ENCODE peak calls at places on chromosomes 12 and 14, in four cellular contexts. E is IMR-90; Z is CD8-positive, alpha-beta memory T cell; U is psoas muscle. C is an unnamed sample.
A peak's percentile ranks its signal among the peaks of the same experiment; 100 is the strongest.

GRCh38 chr12:127297327-127297726 is 969.6 kb upstream of the TMEM132C start:
- DNase-seq in E (no peak), Z (no peak), U (no peak), C (no peak)

GRCh38 chr12:62259311-62259992 is 752 bp upstream of the USP15 start:
- DNase-seq in E (no peak), Z (no peak), U (no peak), C (no peak)

GRCh38 chr12:131773582-131774221 is 54.5 kb upstream of the MMP17 start:
- DNase-seq in E (no peak), Z (no peak), U (no peak), C (peak; percentile 22)

GRCh38 chr12:26813812-26814211 is 19.2 kb downstream of the ITPR2 start:
- DNase-seq in E (no peak), Z (no peak), U (no peak), C (no peak)

GRCh38 chr14:64891173-64891838 is 11.6 kb upstream of the SPTB start:
- DNase-seq in E (no peak), Z (no peak), U (no peak), C (no peak)

GRCh38 chr12:34033628-34034296 is 11.5 kb downstream of the ALG10 start:
- DNase-seq in E (peak; percentile 42), Z (no peak), U (no peak), C (peak; percentile 22)

GRCh38 chr12:22318122-22318737 is 16.3 kb downstream of the ST8SIA1 start:
- DNase-seq in E (peak; percentile 28), Z (no peak), U (no peak), C (no peak)

GRCh38 chr14:21647380-21647779 is 6.3 kb upstream of the OR4E2 start:
- DNase-seq in E (peak; percentile 1), Z (no peak), U (no peak), C (no peak)

GRCh38 chr14:96135285-96135684 is 69.4 kb upstream of the BDKRB2 start:
- DNase-seq in E (no peak), Z (no peak), U (no peak), C (no peak)

GRCh38 chr12:42286741-42287140 is 39.2 kb downstream of the ZCRB1 start:
- DNase-seq in E (no peak), Z (no peak), U (no peak), C (no peak)

GRCh38 chr12:60194682-60195081 is 598.9 kb downstream of the SLC16A7 start:
- DNase-seq in E (peak; percentile 74), Z (no peak), U (no peak), C (no peak)

GRCh38 chr14:53924754-53925153 is 31.9 kb downstream of the BMP4 start:
- DNase-seq in E (peak; percentile 95), Z (no peak), U (no peak), C (no peak)

GRCh38 chr12:64610092-64610659 is at the start of gene RASSF3:
- DNase-seq in E (peak; percentile 67), Z (peak; percentile 82), U (peak; percentile 84), C (peak; percentile 75)

GRCh38 chr12:76276499-76277151 is 71.6 kb downstream of the BBS10 start:
- DNase-seq in E (no peak), Z (no peak), U (no peak), C (no peak)

GRCh38 chr14:56841611-56842010 is 31.3 kb upstream of the OTX2 start:
- DNase-seq in E (no peak), Z (no peak), U (no peak), C (no peak)

GRCh38 chr14:104677506-104678332 is 11.7 kb upstream of the INF2 start:
- DNase-seq in E (peak; percentile 81), Z (peak; percentile 73), U (peak; percentile 84), C (peak; percentile 38)

GRCh38 chr14:65594153-65594881 is 181.8 kb downstream of the FUT8 start:
- DNase-seq in E (no peak), Z (no peak), U (no peak), C (no peak)

GRCh38 chr14:61456720-61457119 is 135.3 kb downstream of the PRKCH start:
- DNase-seq in E (peak; percentile 73), Z (peak; percentile 87), U (peak; percentile 82), C (peak; percentile 63)

GRCh38 chr14:38243696-38244250 is 12.1 kb downstream of the CLEC14A start:
- DNase-seq in E (no peak), Z (no peak), U (no peak), C (no peak)

GRCh38 chr12:117125275-117125613 is 26.0 kb upstream of the TESC start:
- DNase-seq in E (peak; percentile 24), Z (peak; percentile 8), U (no peak), C (no peak)

GRCh38 chr12:55037349-55037748 is 17.6 kb downstream of the NEUROD4 start:
- DNase-seq in E (no peak), Z (no peak), U (no peak), C (no peak)

GRCh38 chr12:80862606-80863005 is 75.1 kb downstream of the LIN7A start:
- DNase-seq in E (peak; percentile 61), Z (no peak), U (no peak), C (no peak)

GRCh38 chr12:96811083-96811482 is 96.0 kb upstream of the NEDD1 start:
- DNase-seq in E (peak; percentile 85), Z (no peak), U (no peak), C (no peak)

GRCh38 chr12:25585021-25585523 is 32.0 kb upstream of the LMNTD1 start:
- DNase-seq in E (peak; percentile 17), Z (no peak), U (no peak), C (no peak)

GRCh38 chr14:66503532-66503931 is 4.4 kb upstream of the GPHN start:
- DNase-seq in E (peak; percentile 28), Z (no peak), U (no peak), C (no peak)

GRCh38 chr12:57504033-57504432 is 16.2 kb downstream of the MARS1 start:
- DNase-seq in E (no peak), Z (no peak), U (no peak), C (no peak)

GRCh38 chr14:85417396-85417795 is 112.5 kb upstream of the FLRT2 start:
- DNase-seq in E (no peak), Z (no peak), U (no peak), C (no peak)

GRCh38 chr14:77186911-77187648 is 5.5 kb downstream of the TMEM63C start:
- DNase-seq in E (peak; percentile 26), Z (no peak), U (no peak), C (no peak)

GRCh38 chr12:49976547-49976946 is 3.8 kb downstream of the AQP6 start:
- DNase-seq in E (no peak), Z (no peak), U (no peak), C (no peak)

GRCh38 chr12:71664411-71665108 is 459 bp downstream of the THAP2 start:
- DNase-seq in E (peak; percentile 15), Z (no peak), U (no peak), C (no peak)

GRCh38 chr12:121668750-121669524 is 517 bp downstream of the MORN3 start:
- DNase-seq in E (peak; percentile 36), Z (peak; percentile 70), U (peak; percentile 64), C (no peak)

GRCh38 chr12:61654698-61655097 is 605.5 kb upstream of the USP15 start:
- DNase-seq in E (no peak), Z (no peak), U (no peak), C (no peak)

GRCh38 chr12:127809236-127809635 is 457.7 kb upstream of the TMEM132C start:
- DNase-seq in E (no peak), Z (no peak), U (no peak), C (no peak)

GRCh38 chr12:2614341-2614740 is 180.4 kb upstream of the FKBP4 start:
- DNase-seq in E (peak; percentile 28), Z (no peak), U (no peak), C (no peak)

GRCh38 chr14:80077262-80077661 is 134.0 kb downstream of the DIO2 start:
- DNase-seq in E (peak; percentile 79), Z (no peak), U (no peak), C (no peak)

GRCh38 chr12:105190530-105190929 is 45.4 kb downstream of the APPL2 start:
- DNase-seq in E (no peak), Z (no peak), U (no peak), C (no peak)
- H3K36me3 ChIP-seq in E (peaks cover 55% of the 10 kb centered on the region), Z (peaks cover 46% of the 10 kb centered on the region), U (peaks cover 10% of the 10 kb centered on the region), C (peaks cover 7% of the 10 kb centered on the region)

GRCh38 chr12:124774462-124775167 is 89.0 kb downstream of the SCARB1 start:
- DNase-seq in E (peak; percentile 85), Z (peak; percentile 70), U (no peak), C (peak; percentile 13)

GRCh38 chr12:124778411-124778810 is 85.3 kb downstream of the SCARB1 start:
- DNase-seq in E (no peak), Z (no peak), U (no peak), C (no peak)

GRCh38 chr12:124774054-124774461 is 89.6 kb downstream of the SCARB1 start:
- DNase-seq in E (no peak), Z (no peak), U (no peak), C (no peak)

GRCh38 chr12:124777399-124778372 is 86.0 kb downstream of the SCARB1 start:
- DNase-seq in E (no peak), Z (no peak), U (peak; percentile 83), C (no peak)

DNA sequence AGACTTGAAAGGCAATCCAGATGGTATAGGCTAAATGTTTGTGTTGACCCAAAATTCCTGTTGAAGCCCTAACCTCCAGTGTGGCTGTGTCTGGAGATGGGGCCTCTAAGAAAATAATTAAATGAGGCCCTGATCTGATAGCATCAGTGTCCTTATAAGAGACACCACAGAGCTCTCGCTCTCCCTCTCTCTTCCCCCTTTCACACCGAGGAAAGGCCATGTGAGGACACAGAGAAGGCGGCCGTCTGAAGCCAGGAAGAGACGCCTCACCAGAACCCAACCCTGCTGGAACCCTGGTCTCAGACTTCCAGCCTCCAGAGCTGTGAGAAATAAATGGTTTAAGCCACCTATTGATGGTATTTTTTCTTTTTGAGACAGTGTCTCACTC is 87.5 kb downstream of the SCARB1 start:
- DNase-seq in E (no peak), Z (no peak), U (no peak), C (no peak)
- H3K4me1 ChIP-seq in E (peaks cover 12% of the 10 kb centered on the region), Z (peaks cover 28% of the 10 kb centered on the region), U (peaks cover 12% of the 10 kb centered on the region), C (peaks cover 5% of the 10 kb centered on the region)

GRCh38 chr12:20317554-20317953 is 50.8 kb upstream of the PDE3A start:
- DNase-seq in E (no peak), Z (no peak), U (no peak), C (no peak)

GRCh38 chr12:20319374-20319773 is 49.0 kb upstream of the PDE3A start:
- DNase-seq in E (no peak), Z (no peak), U (no peak), C (no peak)

GRCh38 chr12:20320552-20320951 is 47.8 kb upstream of the PDE3A start:
- DNase-seq in E (no peak), Z (no peak), U (no peak), C (no peak)
- H3K4me3 ChIP-seq in E (no peak overlapping the region), Z (no peak overlapping the region), U (peak overlapping the region; percentile 43), C (no peak overlapping the region)

GRCh38 chr14:29064305-29064704 is 297.7 kb downstream of the FOXG1 start:
- DNase-seq in E (no peak), Z (no peak), U (no peak), C (no peak)
- H3K36me3 ChIP-seq in E (no peaks in the 10 kb centered on the region), Z (no peaks in the 10 kb centered on the region), U (no peaks in the 10 kb centered on the region), C (no peaks in the 10 kb centered on the region)

C was measured in naive thymus-derived CD4-positive, alpha-beta T cell.